ENCODE peak calls at places on chromosome 22, in nine cellular contexts. N is Karpas-422, T is left ventricle myocardium inferior, F is GM23248, U is IMR-90, S is thoracic aorta, P is mucosa of descending colon, E is DND-41, G is tibial artery. W is an unnamed sample.

GRCh38 chr22:28548411-28548810 is 131.2 kb downstream of the TTC28 start:
- DNase-seq in P (no peak), T (no peak), E (no peak), G (no peak), S (no peak), U (no peak), F (no peak), N (no peak), W (no peak)

GRCh38 chr22:38923463-38924196 is 33.8 kb upstream of the APOBEC3A start:
- DNase-seq in U (peak; percentile 85), G (peak; percentile 73), P (peak; percentile 79), E (no peak), T (peak; percentile 63), N (no peak), F (peak; percentile 65), S (peak; percentile 28), W (peak; percentile 34)

GRCh38 chr22:38429460-38430128 is 25.4 kb downstream of the KCNJ4 start:
- DNase-seq in F (no peak), N (no peak), U (peak; percentile 13), G (no peak), P (no peak), T (no peak), E (no peak), S (no peak), W (no peak)

GRCh38 chr22:24070553-24070952 is 59.4 kb downstream of the CABIN1 start:
- DNase-seq in N (no peak), F (no peak), U (no peak), T (no peak), P (no peak), E (no peak), G (no peak), S (no peak), W (no peak)

GRCh38 chr22:19885841-19886592 is 31.3 kb upstream of the GNB1L start:
- DNase-seq in S (no peak), T (no peak), N (no peak), F (no peak), E (no peak), G (no peak), U (no peak), P (no peak), W (no peak)

GRCh38 chr22:50507421-50507990 is at the start of gene LMF2:
- DNase-seq in G (peak; percentile 81), N (no peak), T (peak; percentile 90), E (peak; percentile 93), U (no peak), S (no peak), P (peak; percentile 90), F (peak; percentile 94), W (no peak)

GRCh38 chr22:22429374-22430108 is 79.0 kb downstream of the ZNF280B start:
- DNase-seq in F (no peak), N (no peak), P (no peak), U (no peak), G (no peak), S (no peak), T (no peak), E (no peak), W (no peak)

GRCh38 chr22:49971232-49972162 is 10.9 kb downstream of the PIM3 start:
- DNase-seq in S (peak; percentile 36), G (peak; percentile 76), U (no peak), F (peak; percentile 63), P (peak; percentile 82), N (peak; percentile 69), E (peak; percentile 80), T (peak; percentile 87), W (no peak)

GRCh38 chr22:29156507-29156906 is 49.2 kb upstream of the EMID1 start:
- DNase-seq in F (peak; percentile 10), E (no peak), T (no peak), U (peak; percentile 5), N (peak; percentile 69), P (no peak), G (no peak), S (no peak), W (no peak)

GRCh38 chr22:28139993-28140392 is 220.9 kb upstream of the PITPNB start:
- DNase-seq in G (no peak), U (peak; percentile 93), N (no peak), S (no peak), P (no peak), F (peak; percentile 93), T (no peak), E (no peak), W (peak; percentile 55)

GRCh38 chr22:37386441-37386840 is 40.8 kb downstream of the ELFN2 start:
- DNase-seq in S (no peak), P (no peak), U (no peak), G (no peak), N (no peak), E (no peak), T (no peak), F (no peak), W (no peak)

GRCh38 chr22:47563406-47564157 is 801.1 kb downstream of the TBC1D22A start:
- DNase-seq in T (no peak), S (no peak), G (no peak), E (no peak), F (no peak), U (no peak), P (no peak), N (no peak), W (no peak)

GRCh38 chr22:31447337-31447736 is 42.3 kb downstream of the EIF4ENIF1 start:
- DNase-seq in E (no peak), F (peak; percentile 13), G (no peak), P (no peak), U (no peak), T (no peak), S (no peak), N (no peak), W (no peak)
- H3K36me3 ChIP-seq in E (peaks cover 78% of the 10 kb centered on the region), F (peaks cover 18% of the 10 kb centered on the region), G (peaks cover 80% of the 10 kb centered on the region), P (no peaks in the 10 kb centered on the region), U (peaks cover 36% of the 10 kb centered on the region), T (peaks cover 53% of the 10 kb centered on the region), S (peaks cover 33% of the 10 kb centered on the region), N (peaks cover 13% of the 10 kb centered on the region), W (peaks cover 3% of the 10 kb centered on the region)

GRCh38 chr22:17902960-17903359 is 121.4 kb downstream of the MICAL3 start:
- DNase-seq in T (no peak), G (no peak), P (no peak), F (no peak), E (no peak), S (no peak), U (no peak), N (no peak), W (no peak)

GRCh38 chr22:17903564-17904295 is 120.6 kb downstream of the MICAL3 start:
- DNase-seq in N (no peak), P (no peak), T (peak; percentile 40), F (no peak), S (no peak), G (no peak), E (no peak), U (no peak), W (no peak)

GRCh38 chr22:17906978-17907730 is 117.2 kb downstream of the MICAL3 start:
- DNase-seq in U (no peak), G (no peak), E (no peak), T (no peak), S (no peak), N (no peak), F (no peak), P (no peak), W (no peak)

GRCh38 chr22:17907731-17908051 is 116.7 kb downstream of the MICAL3 start:
- DNase-seq in P (no peak), F (peak; percentile 35), E (no peak), S (no peak), N (no peak), G (no peak), U (no peak), T (no peak), W (no peak)

GRCh38 chr22:17905445-17905844 is 118.9 kb downstream of the MICAL3 start:
- DNase-seq in F (no peak), G (no peak), T (no peak), E (no peak), S (no peak), P (no peak), U (no peak), N (no peak), W (no peak)
- H3K36me3 ChIP-seq in F (peaks cover 8% of the 10 kb centered on the region), G (peaks cover 52% of the 10 kb centered on the region), T (peaks cover 41% of the 10 kb centered on the region), E (peaks cover 48% of the 10 kb centered on the region), S (peaks cover 21% of the 10 kb centered on the region), P (no peaks in the 10 kb centered on the region), U (peaks cover 22% of the 10 kb centered on the region), N (peaks cover 27% of the 10 kb centered on the region), W (peaks cover 12% of the 10 kb centered on the region)

GRCh38 chr22:30416403-30416802 is 9.2 kb upstream of the MTFP1 start:
- DNase-seq in N (no peak), E (no peak), P (no peak), T (no peak), F (peak; percentile 42), U (peak; percentile 31), G (no peak), S (no peak), W (no peak)
- H3K36me3 ChIP-seq in N (peaks cover 36% of the 10 kb centered on the region), E (peaks cover 87% of the 10 kb centered on the region), P (no peaks in the 10 kb centered on the region), T (peaks cover 54% of the 10 kb centered on the region), F (peaks cover 32% of the 10 kb centered on the region), U (peaks cover 44% of the 10 kb centered on the region), G (peaks cover 69% of the 10 kb centered on the region), S (peaks cover 33% of the 10 kb centered on the region), W (peaks cover 22% of the 10 kb centered on the region)

GRCh38 chr22:42084874-42085273 is 5.4 kb downstream of the SMDT1 start:
- DNase-seq in U (no peak), F (no peak), S (no peak), P (no peak), G (no peak), T (no peak), E (no peak), N (no peak), W (no peak)

GRCh38 chr22:42083119-42083518 is 3.6 kb downstream of the SMDT1 start:
- DNase-seq in E (no peak), S (no peak), G (no peak), U (no peak), N (no peak), F (no peak), T (no peak), P (no peak), W (no peak)

GRCh38 chr22:42090596-42091445 is at the start of gene NDUFA6:
- DNase-seq in N (peak; percentile 99), E (peak; percentile 99), P (peak; percentile 99), T (peak; percentile 98), U (peak; percentile 99), F (peak; percentile 100), S (peak; percentile 98), G (peak; percentile 99), W (peak; percentile 97)

GRCh38 chr22:42091446-42091764 is 833 bp upstream of the NDUFA6 start:
- DNase-seq in T (no peak), F (no peak), U (no peak), E (no peak), S (no peak), P (no peak), N (no peak), G (no peak), W (no peak)

GRCh38 chr22:42086051-42086450 is 4.5 kb downstream of the NDUFA6 start:
- DNase-seq in P (no peak), S (no peak), U (no peak), E (no peak), F (no peak), N (no peak), G (no peak), T (no peak), W (no peak)
- H3K36me3 ChIP-seq in P (no peaks in the 10 kb centered on the region), S (peaks cover 37% of the 10 kb centered on the region), U (peaks cover 19% of the 10 kb centered on the region), E (peaks cover 68% of the 10 kb centered on the region), F (peaks cover 13% of the 10 kb centered on the region), N (peaks cover 45% of the 10 kb centered on the region), G (peaks cover 56% of the 10 kb centered on the region), T (peaks cover 64% of the 10 kb centered on the region), W (peaks cover 8% of the 10 kb centered on the region)